ENCODE peak calls at places on chromosomes 12 and 14, in seven cellular contexts. R is right atrium auricular region; T is ovary; V is HFF-Myc; H is mesendoderm; E is CD8-positive, alpha-beta memory T cell; W is heart left ventricle. P is an unnamed sample.

GRCh38 chr12:76275511-76276093 is 72.6 kb downstream of the BBS10 start:
- DNase-seq in R (no peak), T (no peak), V (no peak), H (no peak), E (no peak), W (no peak), P (no peak)

GRCh38 chr14:75972729-75973480 is 8.9 kb downstream of the TGFB3 start:
- DNase-seq in R (no peak), T (no peak), V (no peak), H (peak), E (no peak), W (no peak), P (peak)

GRCh38 chr12:24230061-24230460 is 280.6 kb upstream of the SOX5 start:
- DNase-seq in R (no peak), T (no peak), V (no peak), H (peak), E (no peak), W (no peak), P (no peak)

GRCh38 chr14:72714094-72714493 is 179.8 kb downstream of the DPF3 start:
- DNase-seq in R (no peak), T (no peak), V (no peak), H (no peak), E (peak), W (no peak), P (no peak)

GRCh38 chr12:70744133-70744532 is 106.9 kb upstream of the PTPRB start:
- DNase-seq in R (no peak), T (no peak), V (no peak), H (peak), E (no peak), W (no peak), P (no peak)

GRCh38 chr12:108635997-108636808 is 2.5 kb upstream of the SELPLG start:
- DNase-seq in R (no peak), T (no peak), V (no peak), H (no peak), E (peak), W (peak), P (no peak)

GRCh38 chr14:76133103-76133502 is 18.6 kb upstream of the GPATCH2L start:
- DNase-seq in R (no peak), T (no peak), V (no peak), H (peak), E (no peak), W (no peak), P (no peak)

GRCh38 chr12:56487448-56488040 is 417 bp downstream of the GLS2 start:
- DNase-seq in R (no peak), T (peak), V (no peak), H (peak), E (peak), W (peak), P (no peak)

GRCh38 chr12:77204055-77204454 is 138.7 kb upstream of the E2F7 start:
- DNase-seq in R (no peak), T (no peak), V (no peak), H (peak), E (no peak), W (no peak), P (no peak)

GRCh38 chr14:106390947-106391346 is 864.6 kb downstream of the TMEM121 start:
- DNase-seq in R (no peak), T (no peak), V (no peak), H (no peak), E (no peak), W (no peak), P (no peak)

GRCh38 chr12:11071414-11071813 is 9.3 kb upstream of the TAS2R46 start:
- DNase-seq in R (no peak), T (no peak), V (no peak), H (peak), E (no peak), W (no peak), P (no peak)

GRCh38 chr14:73422515-73422914 is 35.8 kb downstream of the NUMB start:
- DNase-seq in R (no peak), T (no peak), V (no peak), H (peak), E (no peak), W (no peak), P (no peak)

GRCh38 chr14:101916816-101917412 is 47.5 kb upstream of the DYNC1H1 start:
- DNase-seq in R (no peak), T (no peak), V (no peak), H (no peak), E (no peak), W (no peak), P (no peak)

GRCh38 chr14:99603471-99603933 is 505 bp downstream of the CCDC85C start:
- DNase-seq in R (no peak), T (peak), V (no peak), H (peak), E (peak), W (no peak), P (peak)

DNA sequence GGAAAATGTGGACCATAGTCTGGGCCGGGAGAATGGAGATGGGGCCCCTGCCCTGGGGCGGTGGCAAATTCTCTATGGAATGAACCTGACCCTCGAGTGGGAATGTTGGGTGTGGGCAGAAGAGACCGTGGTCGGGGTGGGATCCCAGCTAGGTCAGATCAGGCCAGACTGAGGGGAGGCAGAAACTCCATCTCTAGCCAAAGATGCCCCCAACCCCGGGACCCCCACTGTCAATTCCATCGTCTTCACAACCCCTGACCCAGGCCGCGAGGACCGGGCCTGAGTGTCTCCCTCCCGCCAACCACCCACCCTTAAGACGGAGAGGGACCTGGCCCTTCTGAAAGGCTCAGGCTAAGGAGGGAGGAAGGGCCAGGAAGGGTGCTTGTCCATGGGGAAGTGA is 733 bp downstream of the PLEKHD1 start:
- DNase-seq in R (no peak), T (no peak), V (no peak), H (no peak), E (no peak), W (no peak), P (no peak)
- H3K4me3 ChIP-seq in R (no peak), T (no peak), V (no peak), H (no peak), E (no peak), W (no peak), P (no peak)

DNA sequence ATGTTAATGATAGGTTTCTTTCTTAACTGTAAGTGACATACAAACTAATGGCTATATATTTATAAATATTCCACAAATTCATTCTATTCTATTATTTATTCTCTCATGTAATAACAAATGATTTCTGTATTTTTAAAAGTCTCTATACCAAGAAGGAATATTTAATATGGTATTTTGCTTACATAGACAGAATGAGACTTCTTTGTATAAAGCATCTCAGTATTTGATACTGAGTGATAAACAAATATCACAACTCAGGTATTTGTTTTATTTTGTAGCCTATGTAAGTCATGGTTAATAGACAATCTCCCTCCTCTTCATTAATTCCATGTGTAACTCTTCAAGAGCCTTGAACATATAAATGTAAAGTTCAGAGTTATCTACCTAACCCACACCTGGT is 18.0 kb downstream of the ATL1 start:
- DNase-seq in R (no peak), T (no peak), V (no peak), H (no peak), E (no peak), W (no peak), P (no peak)
- H3K4me3 ChIP-seq in R (no peak), T (no peak), V (no peak), H (no peak), E (no peak), W (no peak), P (no peak)

DNA sequence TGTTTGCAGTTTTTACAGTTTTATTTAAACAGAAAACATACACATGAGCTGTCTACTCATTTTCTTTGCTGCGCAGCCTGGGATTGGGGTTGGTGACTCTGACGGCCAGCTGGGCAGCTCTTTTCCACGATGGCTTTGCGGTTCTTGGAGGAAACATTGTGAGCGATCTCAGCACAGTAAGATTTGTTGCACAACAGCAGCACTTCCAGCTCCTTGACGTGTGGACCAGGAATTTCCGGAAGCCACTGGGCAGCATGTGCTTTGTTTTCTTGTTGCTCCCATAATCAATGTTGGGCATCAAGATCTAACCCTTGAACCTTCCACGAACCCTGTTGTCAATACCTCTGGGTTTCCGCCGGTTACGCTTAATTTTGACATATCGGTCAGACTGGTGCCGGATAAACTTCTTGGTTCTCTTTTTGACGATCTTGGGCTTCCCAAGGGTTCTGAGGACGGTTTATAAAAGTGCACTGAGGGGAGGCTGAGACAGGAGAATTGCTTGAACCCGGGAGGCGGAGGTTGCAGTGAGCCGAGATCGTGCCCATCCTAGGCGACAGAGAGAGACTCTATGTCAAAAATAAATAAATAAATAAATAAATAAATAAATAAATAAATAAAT is 21.8 kb downstream of the FKBP11 start:
- DNase-seq in R (no peak), T (no peak), V (no peak), H (no peak), E (no peak), W (no peak), P (no peak)
- H3K4me3 ChIP-seq in R (peak), T (no peak), V (no peak), H (no peak), E (no peak), W (peak), P (peak)

DNA sequence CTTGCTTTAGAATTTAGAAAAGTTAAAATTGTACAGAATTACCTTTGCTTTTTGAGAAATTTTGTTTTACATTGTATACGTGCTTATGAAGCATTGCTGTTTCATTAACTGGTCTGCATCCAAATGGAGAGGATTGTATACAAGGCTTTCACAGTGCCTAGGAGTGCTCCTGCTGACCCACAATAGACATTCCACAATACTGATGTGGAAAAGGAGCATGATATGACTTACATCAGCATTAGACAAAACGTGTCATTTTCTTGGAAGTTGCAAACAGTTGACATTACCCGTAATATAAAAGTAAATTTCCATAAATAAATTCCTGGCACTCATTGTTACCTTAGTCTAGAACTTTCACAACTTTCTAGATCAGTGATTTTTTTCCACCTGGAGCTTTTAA is 1.9 kb downstream of the PRKD1 start:
- DNase-seq in R (no peak), T (no peak), V (no peak), H (peak), E (no peak), W (no peak), P (no peak)
- H3K4me3 ChIP-seq in R (peak), T (no peak), V (peak), H (no peak), E (no peak), W (no peak), P (no peak)

DNA sequence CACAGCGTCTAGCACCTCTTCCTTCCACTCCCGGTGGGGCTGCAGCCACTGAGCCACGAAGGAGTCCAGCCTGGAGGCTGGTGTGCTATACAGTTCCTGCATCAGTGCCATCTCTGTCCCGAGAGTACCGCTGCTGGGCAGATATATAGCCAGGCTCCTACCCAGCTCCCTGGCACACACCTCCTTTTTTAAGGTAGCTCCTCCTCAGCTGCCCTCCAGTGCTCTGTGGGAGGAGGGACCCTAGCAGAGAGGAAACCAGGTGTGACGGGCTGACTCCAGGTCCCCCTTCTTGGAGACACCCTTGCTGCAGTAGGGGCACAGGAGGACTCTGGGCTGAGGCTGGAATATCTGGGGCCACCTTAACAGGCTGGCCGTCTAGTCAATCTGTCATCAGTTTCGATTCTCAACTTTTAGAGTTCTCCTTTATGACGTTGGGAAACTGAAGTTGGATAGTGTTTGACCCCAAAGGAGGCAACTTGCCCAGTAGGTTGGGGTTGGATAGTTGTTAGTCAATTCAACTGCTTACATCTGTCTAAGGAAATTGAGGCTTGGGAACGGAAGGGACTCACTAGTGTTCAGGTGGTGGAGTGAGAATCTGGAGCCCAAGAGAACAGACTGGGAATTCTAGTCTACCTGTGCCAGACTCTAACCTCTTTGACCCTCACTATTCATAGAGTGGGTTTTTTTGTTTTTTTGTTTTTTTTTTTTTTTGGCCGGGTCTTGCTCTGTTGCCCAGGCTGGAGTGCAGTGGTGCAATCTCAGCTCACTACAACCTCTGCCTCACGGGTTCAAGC is at the start of gene OASL:
- DNase-seq in R (no peak), T (no peak), V (no peak), H (no peak), E (peak), W (peak), P (no peak)
- H3K4me3 ChIP-seq in R (peak), T (peak), V (peak), H (no peak), E (peak), W (peak), P (peak)

DNA sequence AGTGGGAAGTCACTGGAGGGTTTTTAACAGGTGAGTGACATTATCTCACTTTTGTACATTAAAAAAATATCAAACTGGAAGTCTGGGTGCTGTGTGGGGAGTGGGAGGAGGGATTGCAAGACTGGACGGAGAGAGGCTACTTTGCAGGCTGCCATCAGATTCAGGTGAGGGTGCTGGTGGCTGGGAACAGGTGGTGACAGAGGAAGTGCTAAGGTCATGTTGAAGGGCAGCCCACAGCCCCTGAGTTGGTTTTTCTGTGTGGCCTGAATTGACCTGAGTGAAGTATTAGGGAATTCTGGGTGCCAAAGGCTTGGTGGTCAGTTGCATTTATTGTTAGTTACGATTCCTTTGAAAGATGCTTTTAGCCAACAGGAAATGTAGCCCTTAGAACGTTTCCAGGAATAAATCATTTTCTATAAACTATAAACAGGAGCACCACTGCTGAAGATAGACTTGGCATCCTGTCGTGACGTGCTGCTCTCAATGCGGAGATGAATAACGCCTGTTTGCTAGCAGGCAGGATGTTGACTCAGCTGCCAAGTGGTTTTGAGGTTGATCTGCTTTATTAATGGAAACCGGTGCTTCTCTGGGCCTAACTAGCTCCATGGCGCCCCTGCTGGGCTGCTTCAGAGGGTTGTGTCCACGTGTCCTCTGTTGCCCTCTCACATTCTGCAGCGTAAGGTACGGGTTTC is 707.5 kb upstream of the TMEM132C start:
- DNase-seq in R (no peak), T (no peak), V (peak), H (peak), E (no peak), W (peak), P (peak)
- H3K4me3 ChIP-seq in R (no peak), T (no peak), V (no peak), H (no peak), E (no peak), W (no peak), P (no peak)

GRCh38 chr12:50107416-50108268 is 3.8 kb downstream of the GPD1 start:
- DNase-seq in R (no peak), T (no peak), V (no peak), H (no peak), E (no peak), W (no peak), P (no peak)

GRCh38 chr12:50104614-50105366 is 982 bp downstream of the GPD1 start:
- DNase-seq in R (no peak), T (no peak), V (no peak), H (no peak), E (no peak), W (no peak), P (peak)

GRCh38 chr12:50103767-50104321 is at the start of gene GPD1:
- DNase-seq in R (no peak), T (peak), V (no peak), H (peak), E (no peak), W (peak), P (peak)

GRCh38 chr12:50106907-50107306 is 3.1 kb downstream of the GPD1 start:
- DNase-seq in R (no peak), T (no peak), V (no peak), H (no peak), E (no peak), W (no peak), P (no peak)

DNA sequence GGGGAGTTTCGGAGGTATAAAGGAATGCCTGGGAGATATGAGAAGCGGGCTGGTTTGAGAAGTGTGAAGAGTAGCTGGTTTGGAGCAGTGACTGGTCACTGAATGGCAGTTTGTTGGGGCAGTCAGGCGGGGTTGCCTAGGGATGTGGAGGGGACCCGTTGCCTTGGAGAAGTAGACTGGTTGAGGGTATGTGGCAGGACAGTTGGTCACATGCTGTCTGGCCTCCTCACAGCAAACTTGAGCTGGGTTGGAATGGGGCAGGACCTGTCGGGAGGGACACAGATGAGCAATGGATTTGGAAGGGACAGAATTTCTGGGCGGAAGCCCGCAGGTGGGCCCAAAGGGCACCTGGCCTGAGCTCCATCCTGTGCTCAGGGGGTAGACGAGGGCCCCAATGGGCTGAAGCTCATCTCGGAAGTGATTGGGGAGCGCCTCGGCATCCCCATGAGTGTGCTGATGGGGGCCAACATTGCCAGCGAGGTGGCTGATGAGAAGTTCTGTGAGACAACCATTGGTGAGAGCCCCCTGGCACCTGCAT is 2.2 kb downstream of the GPD1 start:
- DNase-seq in R (no peak), T (no peak), V (no peak), H (no peak), E (no peak), W (no peak), P (no peak)
- H3K4me3 ChIP-seq in R (no peak), T (no peak), V (no peak), H (no peak), E (no peak), W (no peak), P (peak)

GRCh38 chr12:124861898-124862676 is 1.6 kb downstream of the SCARB1 start:
- DNase-seq in R (no peak), T (no peak), V (no peak), H (no peak), E (no peak), W (no peak), P (no peak)
- H3K4me3 ChIP-seq in R (no peak), T (no peak), V (peak), H (no peak), E (no peak), W (peak), P (peak)

GRCh38 chr12:52495385-52495784 is 2.3 kb upstream of the KRT6A start:
- DNase-seq in R (no peak), T (no peak), V (no peak), H (peak), E (no peak), W (no peak), P (no peak)
- H3K4me3 ChIP-seq in R (no peak), T (no peak), V (no peak), H (no peak), E (no peak), W (no peak), P (no peak)

DNA sequence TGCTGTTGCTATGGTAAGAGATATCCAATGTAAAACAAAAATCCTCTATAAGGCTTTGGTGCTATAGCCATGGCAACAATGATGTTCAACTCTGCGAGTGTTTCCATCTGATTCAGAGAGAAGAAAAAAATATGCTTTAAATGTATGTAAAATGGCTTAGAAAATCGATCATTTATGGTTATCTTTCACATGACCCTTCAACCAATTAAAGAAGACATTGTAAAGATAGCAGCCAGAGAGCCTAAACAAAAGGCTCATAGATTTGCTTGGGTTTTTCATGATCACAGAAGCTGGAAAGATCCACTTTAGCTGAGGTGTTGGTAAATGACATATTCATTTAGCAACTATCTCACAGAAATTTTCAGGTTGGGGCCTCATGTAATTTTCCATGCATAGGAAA is 387.0 kb upstream of the GARIN6 start:
- DNase-seq in R (no peak), T (no peak), V (no peak), H (no peak), E (no peak), W (no peak), P (no peak)
- H3K4me3 ChIP-seq in R (no peak), T (no peak), V (no peak), H (no peak), E (no peak), W (no peak), P (no peak)

P was measured in psoas muscle.